ENCODE peak calls at places on chromosomes 6 and 20, in seven cellular contexts. V, T, Y, L, R, D and B are unnamed samples.

GRCh38 chr6:169967687-169968086 is 216.3 kb downstream of the ERMARD start:
- DNase-seq in V (no peak), T (no peak), Y (no peak), L (no peak), R (no peak), D (no peak), B (no peak)

GRCh38 chr6:168938546-168938945 is 315.1 kb downstream of the THBS2 start:
- DNase-seq in V (no peak), T (no peak), Y (no peak), L (no peak), R (no peak), D (no peak), B (no peak)

GRCh38 chr6:48736486-48737206 is 625.6 kb upstream of the PTCHD4 start:
- DNase-seq in V (no peak), T (no peak), Y (no peak), L (no peak), R (no peak), D (no peak), B (peak)

GRCh38 chr20:17735206-17735804 is 35.5 kb downstream of the BANF2 start:
- DNase-seq in V (no peak), T (no peak), Y (no peak), L (no peak), R (no peak), D (no peak), B (peak)

GRCh38 chr20:51906049-51906448 is 103.7 kb upstream of the SALL4 start:
- DNase-seq in V (no peak), T (no peak), Y (no peak), L (no peak), R (no peak), D (no peak), B (no peak)

GRCh38 chr20:1894951-1895673 is at the start of gene SIRPA:
- DNase-seq in V (peak), T (peak), Y (no peak), L (peak), R (peak), D (peak), B (peak)

GRCh38 chr20:32680544-32681174 is 6.9 kb upstream of the C20orf203 start:
- DNase-seq in V (no peak), T (no peak), Y (no peak), L (no peak), R (no peak), D (no peak), B (no peak)

GRCh38 chr20:48008850-48009535 is 223.7 kb upstream of the SULF2 start:
- DNase-seq in V (no peak), T (no peak), Y (no peak), L (no peak), R (no peak), D (no peak), B (peak)

GRCh38 chr20:61525781-61526431 is 273.8 kb downstream of the CDH4 start:
- DNase-seq in V (no peak), T (no peak), Y (no peak), L (no peak), R (no peak), D (no peak), B (no peak)

GRCh38 chr6:161400650-161401049 is 126.8 kb upstream of the AGPAT4 start:
- DNase-seq in V (no peak), T (no peak), Y (no peak), L (no peak), R (no peak), D (no peak), B (no peak)

GRCh38 chr20:38209054-38209675 is 44.1 kb upstream of the TGM2 start:
- DNase-seq in V (peak), T (no peak), Y (no peak), L (peak), R (no peak), D (peak), B (no peak)

GRCh38 chr20:15616626-15617025 is 956.6 kb downstream of the KIF16B start:
- DNase-seq in V (no peak), T (no peak), Y (no peak), L (no peak), R (no peak), D (no peak), B (no peak)

GRCh38 chr6:151690768-151691562 is 116.5 kb upstream of the ESR1 start:
- DNase-seq in V (no peak), T (no peak), Y (peak), L (no peak), R (no peak), D (no peak), B (peak)

GRCh38 chr6:92723390-92723931 is 695.9 kb downstream of the EPHA7 start:
- DNase-seq in V (no peak), T (no peak), Y (no peak), L (no peak), R (no peak), D (no peak), B (no peak)

GRCh38 chr6:137033828-137034227 is 10.9 kb downstream of the IL20RA start:
- DNase-seq in V (no peak), T (no peak), Y (peak), L (no peak), R (no peak), D (no peak), B (no peak)

GRCh38 chr6:52622810-52623209 is 46.0 kb upstream of the TRAM2 start:
- DNase-seq in V (no peak), T (no peak), Y (no peak), L (no peak), R (no peak), D (no peak), B (no peak)

GRCh38 chr6:112466378-112467151 is 119.4 kb downstream of the RFPL4B start:
- DNase-seq in V (no peak), T (no peak), Y (peak), L (no peak), R (no peak), D (no peak), B (peak)

GRCh38 chr6:48825501-48826317 is 637.3 kb downstream of the MMUT start:
- DNase-seq in V (no peak), T (no peak), Y (no peak), L (no peak), R (no peak), D (no peak), B (peak)

GRCh38 chr6:11433860-11434259 is 103.7 kb upstream of the TMEM170B start:
- DNase-seq in V (no peak), T (no peak), Y (no peak), L (no peak), R (no peak), D (no peak), B (no peak)

GRCh38 chr6:167699141-167700036 is 127.3 kb upstream of the AFDN start:
- DNase-seq in V (peak), T (peak), Y (peak), L (peak), R (peak), D (peak), B (peak)

GRCh38 chr6:104527311-104527710 is 332.4 kb downstream of the HACE1 start:
- DNase-seq in V (no peak), T (no peak), Y (no peak), L (no peak), R (no peak), D (no peak), B (no peak)

GRCh38 chr6:150391890-150392289 is 23.1 kb downstream of the IYD start:
- DNase-seq in V (no peak), T (no peak), Y (no peak), L (no peak), R (no peak), D (no peak), B (no peak)

GRCh38 chr20:62238569-62239277 is 402 bp downstream of the OSBPL2 start:
- DNase-seq in V (no peak), T (peak), Y (peak), L (no peak), R (no peak), D (no peak), B (peak)

GRCh38 chr20:45742596-45742995 is 20.4 kb downstream of the SPINT4 start:
- DNase-seq in V (no peak), T (no peak), Y (no peak), L (no peak), R (no peak), D (no peak), B (no peak)

DNA sequence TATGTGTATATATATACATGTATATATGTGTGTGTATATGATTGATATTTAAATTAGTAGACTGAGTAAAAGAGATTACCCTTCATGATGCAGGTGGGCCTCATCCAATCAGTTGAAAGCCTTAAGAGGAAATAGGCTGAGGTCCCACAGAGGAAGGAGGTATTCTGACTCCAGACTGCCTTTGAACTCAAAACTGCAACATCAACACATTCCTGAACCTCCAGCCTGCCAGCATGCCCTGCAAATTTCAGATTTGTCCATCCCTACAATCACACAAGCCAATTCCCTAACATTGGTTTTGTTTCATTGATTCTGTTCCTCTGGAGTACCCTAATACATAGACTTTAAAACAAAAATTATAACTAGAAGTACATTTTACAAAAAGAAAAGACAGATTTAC is 22.9 kb downstream of the SPINT4 start:
- DNase-seq in V (no peak), T (no peak), Y (no peak), L (no peak), R (no peak), D (no peak), B (no peak)
- TF ChIP-seq CTCF in V (no peak), T (no peak), Y (no peak), L (no peak), R (no peak), D (no peak), B (no peak)

GRCh38 chr6:133621751-133622150 is 267.2 kb upstream of the TCF21 start:
- DNase-seq in V (no peak), T (no peak), Y (no peak), L (no peak), R (no peak), D (no peak), B (peak)

GRCh38 chr6:133623621-133624020 is 265.3 kb upstream of the TCF21 start:
- DNase-seq in V (no peak), T (no peak), Y (no peak), L (no peak), R (no peak), D (no peak), B (no peak)

GRCh38 chr6:133623065-133623464 is 265.8 kb upstream of the TCF21 start:
- DNase-seq in V (no peak), T (no peak), Y (no peak), L (no peak), R (no peak), D (no peak), B (peak)
- H3K4me3 ChIP-seq in V (peak), T (no peak), Y (no peak), L (no peak), R (no peak), D (no peak), B (no peak)

GRCh38 chr6:53986165-53986720 is 125.0 kb upstream of the MLIP start:
- DNase-seq in V (peak), T (peak), Y (peak), L (peak), R (peak), D (peak), B (peak)
- TF ChIP-seq CTCF in V (peak), T (peak), Y (peak), L (peak), R (peak), D (peak), B (peak)

GRCh38 chr6:447381-448165 is 56.0 kb downstream of the IRF4 start:
- DNase-seq in V (no peak), T (no peak), Y (no peak), L (no peak), R (no peak), D (no peak), B (no peak)
- H3K4me3 ChIP-seq in V (no peak), T (no peak), Y (no peak), L (no peak), R (no peak), D (no peak), B (no peak)